ENCODE peak calls at places on chromosomes 6 and 20, in four cellular contexts. B is GM23338, C is nephron progenitor cell, S is GM12865. A is an unnamed sample.

GRCh38 chr6:142326539-142326938 is 24.7 kb downstream of the ADGRG6 start:
- DNase-seq in B (no peak), C (no peak), S (no peak), A (no peak)

GRCh38 chr6:168699631-168700315 is 258.8 kb downstream of the SMOC2 start:
- DNase-seq in B (no peak), C (no peak), S (no peak), A (no peak)

GRCh38 chr20:62069741-62070216 is 4.1 kb upstream of the TAF4 start:
- DNase-seq in B (no peak), C (no peak), S (no peak), A (no peak)

GRCh38 chr20:49515588-49515987 is 33.1 kb upstream of the KCNB1 start:
- DNase-seq in B (no peak), C (no peak), S (no peak), A (no peak)

GRCh38 chr6:137975058-137975940 is 108.2 kb downstream of the TNFAIP3 start:
- DNase-seq in B (peak; percentile 27), C (no peak), S (peak; percentile 57), A (peak; percentile 32)

GRCh38 chr6:73937805-73938204 is 241.8 kb downstream of the CD109 start:
- DNase-seq in B (no peak), C (no peak), S (no peak), A (no peak)

GRCh38 chr6:66558189-66558588 is 851.2 kb upstream of the EYS start:
- DNase-seq in B (peak; percentile 59), C (no peak), S (peak; percentile 2), A (no peak)

GRCh38 chr6:33975631-33976424 is 170.1 kb downstream of the GRM4 start:
- DNase-seq in B (peak; percentile 84), C (peak; percentile 49), S (no peak), A (no peak)

GRCh38 chr6:25389501-25389900 is 110.3 kb downstream of the CARMIL1 start:
- DNase-seq in B (no peak), C (no peak), S (no peak), A (no peak)

GRCh38 chr20:38874460-38875169 is 51.6 kb upstream of the FAM83D start:
- DNase-seq in B (no peak), C (no peak), S (peak; percentile 72), A (no peak)

GRCh38 chr6:117448732-117449131 is 23.0 kb upstream of the ROS1 start:
- DNase-seq in B (no peak), C (no peak), S (no peak), A (no peak)

GRCh38 chr6:25224237-25224636 is 54.9 kb upstream of the CARMIL1 start:
- DNase-seq in B (no peak), C (no peak), S (peak; percentile 10), A (no peak)

GRCh38 chr6:165186041-165186440 is 123.4 kb downstream of the C6orf118 start:
- DNase-seq in B (no peak), C (no peak), S (no peak), A (no peak)

GRCh38 chr6:89530982-89531381 is 98.0 kb downstream of the ANKRD6 start:
- DNase-seq in B (no peak), C (no peak), S (no peak), A (no peak)

GRCh38 chr6:152309648-152310047 is 327.5 kb downstream of the SYNE1 start:
- DNase-seq in B (peak; percentile 19), C (no peak), S (peak; percentile 38), A (no peak)

GRCh38 chr20:9203081-9203447 is 134.2 kb downstream of the PLCB4 start:
- DNase-seq in B (no peak), C (no peak), S (no peak), A (no peak)

GRCh38 chr6:126886106-126886505 is 232.4 kb upstream of the RSPO3 start:
- DNase-seq in B (no peak), C (no peak), S (no peak), A (no peak)

GRCh38 chr6:15464211-15464725 is 198.6 kb downstream of the DTNBP1 start:
- DNase-seq in B (peak; percentile 77), C (no peak), S (peak; percentile 66), A (no peak)

GRCh38 chr6:11139051-11139960 is 27.8 kb upstream of the ERVFRD-1 start:
- DNase-seq in B (no peak), C (no peak), S (peak; percentile 9), A (peak; percentile 42)

GRCh38 chr6:31111712-31112111 is 663 bp downstream of the C6orf15 start:
- DNase-seq in B (no peak), C (no peak), S (no peak), A (no peak)

GRCh38 chr6:157486632-157487031 is 105.6 kb downstream of the ZDHHC14 start:
- DNase-seq in B (no peak), C (no peak), S (no peak), A (no peak)

GRCh38 chr6:89145962-89146747 is at the start of gene PM20D2:
- DNase-seq in B (peak; percentile 72), C (peak; percentile 75), S (peak; percentile 82), A (peak; percentile 13)

A was measured in COLO829.